ENCODE peak calls at places on chromosomes 5 and 9, in seven cellular contexts. R is GM23248, E is MM.1S, M is GM23338, H is PC-3, Z is SK-N-SH, W is neural progenitor cell. C is an unnamed sample.

GRCh38 chr5:21711854-21712752 is 1141.0 kb downstream of the CDH12 start:
- DNase-seq in M (peak; percentile 11), Z (no peak), H (peak; percentile 68), E (no peak), R (peak; percentile 13), W (no peak), C (no peak)

GRCh38 chr9:133130721-133131244 is 9.7 kb upstream of the RALGDS start:
- DNase-seq in E (no peak), Z (no peak), M (no peak), W (no peak), R (no peak), H (no peak), C (no peak)

GRCh38 chr9:88268886-88269285 is 119.4 kb upstream of the SPIN1 start:
- DNase-seq in H (no peak), E (no peak), Z (no peak), W (no peak), M (no peak), R (no peak), C (no peak)

GRCh38 chr5:9605459-9605858 is 24.7 kb downstream of the TAS2R1 start:
- DNase-seq in E (no peak), M (no peak), Z (no peak), R (peak; percentile 30), W (no peak), H (no peak), C (no peak)

GRCh38 chr5:51109786-51110410 is 273.4 kb upstream of the ISL1 start:
- DNase-seq in H (no peak), M (no peak), W (no peak), E (no peak), R (no peak), Z (no peak), C (no peak)

GRCh38 chr5:179836225-179837019 is 15.7 kb downstream of the SQSTM1 start:
- DNase-seq in Z (no peak), E (peak; percentile 26), W (no peak), H (no peak), M (peak; percentile 28), R (peak; percentile 47), C (no peak)

GRCh38 chr5:31987985-31988710 is 186.0 kb downstream of the GOLPH3 start:
- DNase-seq in R (peak; percentile 96), H (peak; percentile 99), E (no peak), W (no peak), Z (no peak), M (no peak), C (peak; percentile 46)

GRCh38 chr5:61951295-61951694 is 354.7 kb upstream of the KIF2A start:
- DNase-seq in M (no peak), W (no peak), H (no peak), R (no peak), Z (no peak), E (no peak), C (no peak)

GRCh38 chr5:171207256-171207866 is 101.7 kb upstream of the TLX3 start:
- DNase-seq in W (peak; percentile 61), M (peak; percentile 80), E (peak; percentile 72), H (peak; percentile 84), R (peak; percentile 70), Z (peak; percentile 15), C (peak; percentile 33)

GRCh38 chr9:127973169-127974001 is 7.4 kb downstream of the EEIG1 start:
- DNase-seq in M (no peak), W (no peak), R (no peak), Z (peak; percentile 76), H (no peak), E (no peak), C (no peak)
- H3F3A ChIP-seq in M (no peaks in the 10 kb centered on the region), W (peaks cover 3% of the 10 kb centered on the region), R (peaks cover 16% of the 10 kb centered on the region), Z (peaks cover 7% of the 10 kb centered on the region), H (no peaks in the 10 kb centered on the region), E (peaks cover 41% of the 10 kb centered on the region), C (peaks cover 52% of the 10 kb centered on the region)

DNA sequence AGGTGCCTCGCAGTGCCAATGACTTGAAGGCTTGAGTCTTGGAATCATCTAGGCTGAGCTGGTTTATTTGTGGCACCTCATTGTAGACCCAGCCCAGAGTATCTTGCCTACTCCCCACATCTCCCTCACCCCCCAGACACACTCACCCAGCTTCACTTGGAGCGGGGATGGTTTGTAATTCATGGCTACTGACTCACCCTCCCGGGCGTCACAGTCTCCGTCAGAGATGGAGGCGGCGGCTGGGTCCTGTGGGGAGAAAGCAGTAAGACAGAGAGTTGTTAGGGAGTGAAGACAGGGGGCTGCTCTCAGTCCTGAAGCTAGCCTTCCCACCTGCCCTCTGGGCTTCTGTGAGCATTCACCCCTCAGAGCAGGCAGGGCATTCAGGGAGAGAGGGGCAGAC is 29.0 kb upstream of the MYORG start:
- DNase-seq in W (no peak), H (no peak), E (no peak), M (no peak), R (peak; percentile 86), Z (no peak), C (no peak)
- H4K20me1 ChIP-seq in W (peaks cover 3% of the 10 kb centered on the region), H (no peaks in the 10 kb centered on the region), E (no peaks in the 10 kb centered on the region), M (no peaks in the 10 kb centered on the region), R (peaks cover 12% of the 10 kb centered on the region), Z (peaks cover 67% of the 10 kb centered on the region), C (peaks cover 5% of the 10 kb centered on the region)

DNA sequence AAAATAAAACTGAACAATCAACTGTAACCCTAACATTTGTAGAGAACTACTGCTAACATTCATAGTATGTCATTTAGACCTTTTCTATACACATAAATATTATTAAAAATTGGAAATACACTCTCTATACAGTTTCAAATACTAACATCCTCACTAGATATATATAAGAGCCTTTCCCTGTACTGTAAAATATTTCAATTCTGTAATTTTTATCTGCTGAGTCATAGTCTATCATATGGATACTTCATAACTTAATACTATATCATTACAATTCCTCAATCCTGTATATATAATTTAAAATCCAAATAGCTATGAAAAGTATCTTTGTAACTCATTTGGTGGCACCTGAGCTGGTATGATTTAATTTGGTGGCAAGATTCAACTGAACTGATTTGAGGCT is 55.8 kb downstream of the FBXO4 start:
- DNase-seq in M (no peak), R (no peak), Z (no peak), W (no peak), E (no peak), H (no peak), C (no peak)
- H3F3A ChIP-seq in M (no peaks in the 10 kb centered on the region), R (no peaks in the 10 kb centered on the region), Z (no peaks in the 10 kb centered on the region), W (no peaks in the 10 kb centered on the region), E (no peaks in the 10 kb centered on the region), H (no peaks in the 10 kb centered on the region), C (no peaks in the 10 kb centered on the region)

DNA sequence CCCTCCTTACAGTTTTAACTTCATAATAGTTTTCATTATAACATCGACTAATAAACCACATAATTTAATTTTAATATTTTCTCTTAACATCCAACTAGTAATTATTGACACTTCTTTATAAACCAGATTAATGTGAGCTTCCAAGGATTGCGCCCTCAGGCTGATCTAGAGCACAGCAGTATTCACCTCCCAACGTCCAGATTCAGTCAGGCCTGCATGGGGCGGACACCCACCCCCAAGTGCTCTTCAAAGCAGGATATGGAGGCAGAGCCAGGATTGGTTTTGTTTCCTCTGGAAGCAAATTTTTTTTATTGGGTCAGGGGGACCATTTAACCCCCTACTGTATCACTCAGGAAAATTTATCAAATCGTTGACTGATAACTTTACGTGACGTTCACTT is 215.4 kb downstream of the TRIO start:
- DNase-seq in W (no peak), Z (peak; percentile 60), M (no peak), R (no peak), H (no peak), E (no peak), C (no peak)
- H4K20me1 ChIP-seq in W (peaks cover 46% of the 10 kb centered on the region), Z (peaks cover 42% of the 10 kb centered on the region), M (peaks cover 5% of the 10 kb centered on the region), R (peaks cover 9% of the 10 kb centered on the region), H (peaks cover 8% of the 10 kb centered on the region), E (no peaks in the 10 kb centered on the region), C (peaks cover 25% of the 10 kb centered on the region)

DNA sequence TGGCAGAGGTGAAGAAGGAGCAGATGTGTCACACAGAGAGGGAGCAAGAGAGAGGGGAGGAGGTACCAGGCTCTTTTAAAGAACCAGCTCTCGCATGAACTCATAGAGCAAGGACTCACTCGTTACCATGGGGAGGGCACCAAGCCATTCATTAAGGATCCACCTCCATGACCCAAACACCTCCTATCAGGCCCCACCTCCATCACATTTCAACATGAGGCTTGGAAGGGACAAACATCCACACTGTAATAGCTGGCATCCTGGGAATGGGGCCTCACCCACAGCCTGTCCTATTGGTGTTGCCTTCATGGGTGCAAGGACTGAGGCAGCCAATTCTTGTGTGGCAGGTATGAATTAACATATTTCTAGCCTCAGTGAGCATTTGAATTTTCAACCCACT is 11.6 kb upstream of the TNFAIP8 start:
- DNase-seq in Z (no peak), M (no peak), W (no peak), H (no peak), E (no peak), R (no peak), C (no peak)
- H3F3A ChIP-seq in Z (no peaks in the 10 kb centered on the region), M (no peaks in the 10 kb centered on the region), W (no peaks in the 10 kb centered on the region), H (no peaks in the 10 kb centered on the region), E (peaks cover 42% of the 10 kb centered on the region), R (no peaks in the 10 kb centered on the region), C (no peaks in the 10 kb centered on the region)

GRCh38 chr9:75090579-75090978 is 2.3 kb downstream of the OSTF1 start:
- DNase-seq in R (no peak), Z (no peak), E (no peak), H (no peak), W (no peak), M (no peak), C (no peak)
- H4K20me1 ChIP-seq in R (no peaks in the 10 kb centered on the region), Z (peaks cover 4% of the 10 kb centered on the region), E (no peaks in the 10 kb centered on the region), H (no peaks in the 10 kb centered on the region), W (no peaks in the 10 kb centered on the region), M (peaks cover 7% of the 10 kb centered on the region), C (peaks cover 4% of the 10 kb centered on the region)

GRCh38 chr5:131206772-131207171 is 36.0 kb downstream of the LYRM7 start:
- DNase-seq in W (no peak), H (no peak), Z (no peak), E (no peak), R (no peak), M (no peak), C (no peak)

GRCh38 chr5:131206061-131206460 is 35.3 kb downstream of the LYRM7 start:
- DNase-seq in H (no peak), W (no peak), Z (no peak), M (no peak), E (no peak), R (no peak), C (no peak)

GRCh38 chr5:131209506-131210191 is 38.9 kb downstream of the LYRM7 start:
- DNase-seq in Z (no peak), W (peak; percentile 74), R (no peak), E (no peak), H (no peak), M (peak; percentile 15), C (no peak)

GRCh38 chr5:131211669-131212068 is 40.9 kb downstream of the LYRM7 start:
- DNase-seq in E (no peak), W (no peak), H (no peak), M (no peak), Z (no peak), R (no peak), C (no peak)

DNA sequence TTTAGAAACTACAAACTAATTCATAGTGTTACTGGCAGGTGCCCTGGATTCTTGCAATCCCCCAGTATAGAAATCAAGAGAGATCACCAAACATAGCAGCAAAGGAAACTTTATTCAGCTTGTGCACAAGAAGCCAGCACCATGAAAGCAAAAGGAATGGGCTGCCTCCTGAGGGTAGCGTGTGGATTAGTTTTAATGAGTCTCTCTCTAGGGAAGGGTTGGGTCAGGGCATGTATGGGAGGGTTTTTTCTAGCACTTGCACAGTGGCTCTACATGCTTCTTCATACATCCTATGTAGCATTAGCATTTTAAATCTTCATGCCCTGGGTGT is 38.4 kb downstream of the LYRM7 start:
- DNase-seq in M (no peak), E (no peak), R (no peak), Z (no peak), H (no peak), W (no peak), C (no peak)
- H3F3A ChIP-seq in M (no peaks in the 10 kb centered on the region), E (no peaks in the 10 kb centered on the region), R (no peaks in the 10 kb centered on the region), Z (no peaks in the 10 kb centered on the region), H (no peaks in the 10 kb centered on the region), W (peaks cover 14% of the 10 kb centered on the region), C (peaks cover 3% of the 10 kb centered on the region)

GRCh38 chr5:1247811-1248210 is 22.6 kb downstream of the SLC6A18 start:
- DNase-seq in W (no peak), E (no peak), R (no peak), Z (no peak), M (no peak), H (no peak), C (no peak)
- H4K20me1 ChIP-seq in W (peaks cover 29% of the 10 kb centered on the region), E (no peaks in the 10 kb centered on the region), R (no peaks in the 10 kb centered on the region), Z (no peaks in the 10 kb centered on the region), M (no peaks in the 10 kb centered on the region), H (no peaks in the 10 kb centered on the region), C (no peaks in the 10 kb centered on the region)

C was measured in PC-9.